ENCODE peak calls at places on chromosomes 6 and 20, in ten cellular contexts. H is ovary, Z is tibial nerve, C is nucleus accumbens, X is fibroblast of lung, U is heart left ventricle, S is A549, K is AG09319, W is kidney, D is AG09309. O is an unnamed sample.

GRCh38 chr20:12982098-12982497 is 26.7 kb upstream of the SPTLC3 start:
- DNase-seq in S (no peak), Z (no peak), W (no peak), U (no peak), H (no peak), D (no peak), X (no peak), C (no peak), K (no peak), O (no peak)

GRCh38 chr6:169172435-169172834 is 81.2 kb downstream of the THBS2 start:
- DNase-seq in X (peak), D (peak), C (no peak), S (peak), K (peak), H (peak), Z (peak), U (no peak), W (peak), O (no peak)

GRCh38 chr6:118316796-118317384 is 231.2 kb upstream of the PLN start:
- DNase-seq in W (no peak), S (no peak), Z (no peak), U (no peak), X (no peak), C (no peak), D (no peak), K (no peak), H (no peak), O (no peak)

GRCh38 chr20:3866464-3866863 is 19.8 kb downstream of the MAVS start:
- DNase-seq in S (no peak), D (no peak), C (no peak), W (no peak), H (no peak), U (no peak), X (no peak), Z (no peak), K (no peak), O (no peak)

GRCh38 chr6:30743099-30744053 is 889 bp upstream of the FLOT1 start:
- DNase-seq in X (peak), D (no peak), S (no peak), Z (no peak), H (peak), K (no peak), U (peak), W (peak), C (no peak), O (no peak)

GRCh38 chr6:43278524-43279078 is 19.5 kb upstream of the SLC22A7 start:
- DNase-seq in Z (no peak), K (no peak), W (no peak), C (no peak), D (peak), S (peak), U (no peak), H (no peak), X (no peak), O (no peak)

GRCh38 chr6:108268845-108269244 is 8.0 kb upstream of the SNX3 start:
- DNase-seq in W (no peak), C (no peak), K (no peak), Z (no peak), H (no peak), D (no peak), X (no peak), U (no peak), S (no peak), O (no peak)

GRCh38 chr20:46709459-46710148 is at the start of gene SLC2A10:
- DNase-seq in Z (peak), K (no peak), S (no peak), H (peak), C (peak), W (peak), D (no peak), X (peak), U (peak), O (peak)

GRCh38 chr20:35145141-35145564 is 2.0 kb downstream of the EDEM2 start:
- DNase-seq in Z (no peak), U (no peak), W (no peak), X (peak), K (peak), D (no peak), S (peak), C (no peak), H (no peak), O (peak)

GRCh38 chr6:39920147-39920546 is 14.1 kb downstream of the MOCS1 start:
- DNase-seq in C (no peak), D (no peak), U (no peak), X (no peak), Z (no peak), H (no peak), K (no peak), S (no peak), W (no peak), O (no peak)

GRCh38 chr6:158654498-158654897 is 4.6 kb downstream of the SYTL3 start:
- DNase-seq in C (peak), H (peak), K (no peak), Z (no peak), S (no peak), W (peak), D (no peak), X (peak), U (peak), O (no peak)

GRCh38 chr20:3970016-3970415 is 45.3 kb downstream of the RNF24 start:
- DNase-seq in Z (no peak), D (no peak), U (no peak), H (no peak), C (no peak), W (no peak), S (no peak), K (no peak), X (no peak), O (peak)

GRCh38 chr6:17865798-17866725 is 121.4 kb downstream of the KIF13A start:
- DNase-seq in C (peak), K (peak), S (peak), H (peak), Z (peak), W (peak), D (peak), X (peak), U (peak), O (peak)

GRCh38 chr20:1225263-1225728 is 548 bp upstream of the RAD21L1 start:
- DNase-seq in X (no peak), S (no peak), D (no peak), U (no peak), W (no peak), H (no peak), K (no peak), Z (no peak), C (no peak), O (no peak)

GRCh38 chr20:20466341-20466879 is 98.5 kb downstream of the INSM1 start:
- DNase-seq in X (peak), H (no peak), C (no peak), K (peak), Z (no peak), D (peak), W (no peak), U (no peak), S (no peak), O (no peak)

GRCh38 chr6:38025431-38025830 is 205.9 kb downstream of the ZFAND3 start:
- DNase-seq in K (no peak), Z (no peak), W (no peak), U (no peak), H (no peak), D (no peak), C (no peak), X (no peak), S (no peak), O (no peak)

GRCh38 chr6:54665246-54665645 is 181.3 kb upstream of the FAM83B start:
- DNase-seq in K (no peak), X (no peak), H (no peak), U (no peak), D (no peak), W (no peak), C (no peak), S (no peak), Z (no peak), O (no peak)

GRCh38 chr6:24757610-24758009 is 17.1 kb upstream of the GMNN start:
- DNase-seq in X (no peak), H (no peak), U (no peak), D (no peak), C (no peak), K (no peak), Z (no peak), S (no peak), W (no peak), O (no peak)

GRCh38 chr6:10528170-10528981 is 7.2 kb downstream of the GCNT2 start:
- DNase-seq in W (no peak), U (no peak), Z (no peak), D (no peak), X (peak), H (no peak), K (no peak), C (no peak), S (peak), O (peak)

GRCh38 chr6:148984516-148985056 is 237.8 kb downstream of the UST start:
- DNase-seq in X (no peak), S (no peak), C (no peak), D (no peak), U (no peak), Z (no peak), K (no peak), W (no peak), H (peak), O (no peak)

GRCh38 chr6:135022050-135022697 is 32.4 kb downstream of the HBS1L start:
- DNase-seq in H (no peak), Z (no peak), K (no peak), W (no peak), X (no peak), D (no peak), C (no peak), U (no peak), S (no peak), O (no peak)

GRCh38 chr6:159252955-159253508 is 83.8 kb downstream of the FNDC1 start:
- DNase-seq in K (no peak), X (peak), W (no peak), H (no peak), C (peak), D (no peak), U (no peak), S (peak), Z (no peak), O (no peak)

GRCh38 chr20:48380661-48381060 is 447.1 kb downstream of the PREX1 start:
- DNase-seq in W (no peak), S (no peak), U (no peak), K (no peak), H (no peak), Z (no peak), C (no peak), D (no peak), X (no peak), O (no peak)

GRCh38 chr6:113103618-113104390 is 753.3 kb upstream of the MARCKS start:
- DNase-seq in S (no peak), K (no peak), W (no peak), C (no peak), X (peak), D (peak), Z (no peak), U (no peak), H (no peak), O (no peak)

GRCh38 chr20:62822788-62823651 is 6.2 kb downstream of the COL9A3 start:
- DNase-seq in C (no peak), U (no peak), X (no peak), D (no peak), H (no peak), S (peak), Z (no peak), K (no peak), W (peak), O (peak)

GRCh38 chr6:150208606-150209352 is 65.9 kb downstream of the PPP1R14C start:
- DNase-seq in K (no peak), Z (no peak), W (no peak), S (no peak), C (no peak), D (no peak), X (no peak), U (no peak), H (no peak), O (no peak)

GRCh38 chr6:75759207-75759606 is 10.2 kb downstream of the MYO6 start:
- DNase-seq in Z (no peak), D (no peak), S (no peak), X (no peak), W (no peak), U (no peak), H (no peak), K (no peak), C (no peak), O (no peak)

GRCh38 chr6:43913388-43914271 is 143.6 kb downstream of the VEGFA start:
- DNase-seq in U (no peak), D (no peak), H (no peak), C (no peak), S (no peak), W (peak), X (no peak), Z (no peak), K (no peak), O (no peak)

GRCh38 chr20:6562111-6562510 is 205.4 kb upstream of the BMP2 start:
- DNase-seq in H (no peak), X (peak), K (no peak), C (no peak), W (no peak), Z (no peak), D (no peak), U (no peak), S (no peak), O (no peak)

GRCh38 chr6:38688579-38689087 is 14.3 kb downstream of the GLO1 start:
- DNase-seq in S (no peak), X (no peak), U (no peak), W (no peak), K (no peak), Z (no peak), C (no peak), H (no peak), D (no peak), O (no peak)

GRCh38 chr6:111530777-111531176 is 47.8 kb upstream of the REV3L start:
- DNase-seq in S (no peak), W (no peak), D (no peak), X (no peak), Z (no peak), K (no peak), C (no peak), U (no peak), H (no peak), O (no peak)

GRCh38 chr6:135600931-135601330 is 103.4 kb upstream of the AHI1 start:
- DNase-seq in K (no peak), D (no peak), H (no peak), Z (no peak), W (no peak), S (no peak), U (no peak), X (no peak), C (no peak), O (no peak)

GRCh38 chr6:156953478-156954146 is 176.4 kb downstream of the ARID1B start:
- DNase-seq in K (peak), W (no peak), H (no peak), S (peak), U (peak), Z (no peak), C (no peak), D (peak), X (peak), O (peak)

GRCh38 chr20:45012682-45013302 is 46.5 kb downstream of the STK4 start:
- DNase-seq in H (no peak), W (no peak), D (no peak), U (no peak), K (no peak), Z (no peak), X (peak), S (no peak), C (no peak), O (peak)

GRCh38 chr6:129598244-129599187 is 111.5 kb downstream of the ARHGAP18 start:
- DNase-seq in W (no peak), S (peak), C (no peak), K (peak), U (no peak), D (peak), Z (no peak), X (peak), H (no peak), O (no peak)

GRCh38 chr20:46666818-46667515 is 15.7 kb upstream of the SLC13A3 start:
- DNase-seq in S (no peak), K (no peak), D (no peak), Z (no peak), H (no peak), U (no peak), C (no peak), W (no peak), X (no peak), O (peak)

GRCh38 chr6:52643158-52643557 is 27.8 kb upstream of the TMEM14A start:
- DNase-seq in U (no peak), K (no peak), H (no peak), C (peak), W (no peak), X (no peak), S (no peak), Z (no peak), D (no peak), O (no peak)